ENCODE peak calls at places on chromosomes 7 and 10, in four cellular contexts. H is SK-N-SH, K is GM12878, B is HepG2. O is an unnamed sample.

GRCh38 chr10:29839826-29840515 is 205.2 kb upstream of the SVIL start:
- DNase-seq in K (no peak), H (no peak), B (no peak), O (no peak)

GRCh38 chr7:1663243-1663642 is 6.8 kb upstream of the ELFN1 start:
- DNase-seq in B (no peak), K (no peak), H (peak; percentile 43), O (no peak)

GRCh38 chr7:12174931-12175330 is 36.2 kb upstream of the TMEM106B start:
- DNase-seq in B (no peak), K (no peak), H (no peak), O (no peak)

GRCh38 chr7:99791667-99792356 is 7.8 kb upstream of the CYP3A4 start:
- DNase-seq in B (no peak), K (no peak), H (no peak), O (no peak)

GRCh38 chr10:119095648-119096047 is 8.3 kb upstream of the DENND10 start:
- DNase-seq in B (no peak), H (no peak), K (no peak), O (no peak)

GRCh38 chr10:48287417-48288391 is 13.2 kb upstream of the FRMPD2 start:
- DNase-seq in B (no peak), K (peak; percentile 87), H (peak; percentile 22), O (no peak)

GRCh38 chr7:14585232-14585631 is 317.3 kb downstream of the DGKB start:
- DNase-seq in K (no peak), H (no peak), B (no peak), O (no peak)

GRCh38 chr7:158444501-158445420 is 142.9 kb downstream of the PTPRN2 start:
- DNase-seq in B (no peak), H (peak; percentile 68), K (no peak), O (no peak)

GRCh38 chr10:59625842-59626522 is 83.7 kb downstream of the SLC16A9 start:
- DNase-seq in B (peak; percentile 51), H (peak; percentile 73), K (peak; percentile 35), O (peak; percentile 48)

GRCh38 chr10:48449501-48450232 is 143.2 kb downstream of the MAPK8 start:
- DNase-seq in B (no peak), H (no peak), K (no peak), O (no peak)

GRCh38 chr10:35058134-35058533 is 32.0 kb downstream of the CUL2 start:
- DNase-seq in K (peak; percentile 20), H (no peak), B (peak; percentile 3), O (no peak)

GRCh38 chr10:35564276-35564982 is 40.7 kb upstream of the GJD4 start:
- DNase-seq in K (no peak), B (no peak), H (no peak), O (no peak)

GRCh38 chr7:27175626-27176342 is 1.7 kb upstream of the HOXA10 start:
- DNase-seq in K (no peak), H (peak; percentile 56), B (no peak), O (no peak)

GRCh38 chr10:70477661-70478162 is 855 bp upstream of the PALD1 start:
- DNase-seq in B (peak; percentile 13), K (no peak), H (peak; percentile 68), O (peak; percentile 85)

GRCh38 chr7:29866490-29866930 is 60.2 kb downstream of the WIPF3 start:
- DNase-seq in K (no peak), B (no peak), H (no peak), O (no peak)

GRCh38 chr10:79380125-79380917 is 33.1 kb downstream of the PPIF start:
- DNase-seq in K (no peak), H (no peak), B (peak; percentile 92), O (no peak)

GRCh38 chr10:57014758-57015157 is 653.7 kb upstream of the ZWINT start:
- DNase-seq in H (no peak), B (no peak), K (no peak), O (no peak)

GRCh38 chr7:142549007-142549406 is 200.3 kb upstream of the PRSS1 start:
- DNase-seq in K (no peak), B (no peak), H (no peak), O (no peak)

GRCh38 chr7:91940171-91940570 is 491 bp upstream of the AKAP9 start:
- DNase-seq in K (no peak), H (peak; percentile 63), B (peak; percentile 14), O (no peak)

GRCh38 chr7:75531359-75531821 is 39.3 kb downstream of the SPDYE5 start:
- DNase-seq in H (no peak), B (peak; percentile 21), K (no peak), O (peak; percentile 50)

GRCh38 chr7:31110331-31111108 is 58.4 kb downstream of the ADCYAP1R1 start:
- DNase-seq in H (no peak), B (no peak), K (no peak), O (no peak)

GRCh38 chr7:140877249-140877524 is 47.5 kb downstream of the BRAF start:
- DNase-seq in H (no peak), B (no peak), K (no peak), O (no peak)

GRCh38 chr10:63208981-63209380 is 75.9 kb downstream of the NRBF2 start:
- DNase-seq in H (no peak), B (no peak), K (no peak), O (no peak)

GRCh38 chr10:101136007-101136707 is 5.1 kb downstream of the TLX1 start:
- DNase-seq in B (no peak), K (no peak), H (peak; percentile 23), O (peak; percentile 19)

GRCh38 chr10:100516847-100517246 is 2.8 kb downstream of the SEC31B start:
- DNase-seq in H (peak; percentile 36), B (peak; percentile 24), K (no peak), O (no peak)

GRCh38 chr10:78301891-78302738 is 268.5 kb downstream of the RPS24 start:
- DNase-seq in K (no peak), B (peak; percentile 6), H (no peak), O (no peak)

GRCh38 chr10:60536529-60537114 is 146.9 kb upstream of the ANK3 start:
- DNase-seq in H (no peak), K (no peak), B (no peak), O (peak; percentile 48)

GRCh38 chr10:72612203-72612826 is 13.6 kb downstream of the MICU1 start:
- DNase-seq in K (no peak), B (no peak), H (peak; percentile 46), O (no peak)

GRCh38 chr7:143308632-143309031 is 7.3 kb upstream of the CLCN1 start:
- DNase-seq in H (no peak), B (no peak), K (no peak), O (no peak)

GRCh38 chr7:80596933-80597517 is 41.4 kb upstream of the CD36 start:
- DNase-seq in H (no peak), B (no peak), K (no peak), O (no peak)

GRCh38 chr7:137343483-137343841 is at the start of gene PTN:
- DNase-seq in K (no peak), B (no peak), H (peak; percentile 58), O (no peak)

GRCh38 chr10:110408943-110409342 is 88.8 kb upstream of the DUSP5 start:
- DNase-seq in H (no peak), K (no peak), B (no peak), O (no peak)

GRCh38 chr7:133139350-133139749 is 57.5 kb upstream of the CHCHD3 start:
- DNase-seq in K (no peak), B (peak; percentile 52), H (no peak), O (peak; percentile 10)

GRCh38 chr10:47023237-47024045 is 112.2 kb downstream of the PTPN20 start:
- DNase-seq in H (no peak), K (no peak), B (no peak), O (no peak)

GRCh38 chr10:4824791-4825310 is 1.2 kb upstream of the AKR1E2 start:
- DNase-seq in K (no peak), H (no peak), B (no peak), O (no peak)

DNA sequence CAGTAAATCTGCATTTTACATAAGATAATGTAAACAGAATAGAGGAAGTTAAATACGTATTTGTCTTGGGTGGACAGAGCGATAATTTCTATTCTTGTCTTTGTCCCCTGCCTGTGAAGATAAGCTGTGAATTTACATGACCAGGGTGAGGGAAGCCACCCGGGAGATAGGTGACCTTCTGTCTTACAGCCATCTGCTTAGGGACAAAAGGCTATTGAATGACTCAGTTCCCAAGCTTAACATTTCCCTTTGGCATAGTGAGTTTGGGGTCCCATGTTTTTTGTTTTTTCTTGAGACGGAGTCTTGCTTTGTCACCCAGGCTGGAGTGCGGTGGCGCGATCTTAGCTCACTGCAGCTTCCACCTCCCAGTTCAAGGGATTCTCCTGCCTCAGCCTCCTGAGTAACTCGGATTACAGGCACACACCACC is 88.7 kb upstream of the KCTD7 start:
- DNase-seq in H (no peak), B (peak; percentile 43), K (no peak), O (no peak)
- TF ChIP-seq ZBTB33 in H (no peak), B (no peak), K (no peak), O (no peak)

DNA sequence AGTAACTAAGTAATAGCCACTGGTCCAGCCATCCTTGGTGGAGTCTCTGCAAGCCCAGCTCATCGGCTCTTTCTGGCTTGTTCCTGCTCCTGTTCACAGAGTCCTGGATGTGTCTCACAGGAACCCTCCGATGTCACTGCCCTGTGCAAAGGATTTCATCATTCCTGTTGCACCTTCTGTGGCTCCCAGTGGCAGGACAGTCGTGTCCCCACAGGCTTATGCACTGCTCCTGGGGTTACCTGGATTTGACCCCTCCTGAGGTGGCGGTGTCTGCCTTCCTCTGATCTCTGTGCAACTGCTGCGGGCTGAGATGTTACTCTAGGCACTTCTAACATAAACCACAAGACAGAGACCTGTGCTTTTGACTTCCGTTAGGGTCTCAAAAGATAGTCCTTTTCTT is 30.6 kb downstream of the APBB1IP start:
- DNase-seq in B (no peak), K (no peak), H (no peak), O (no peak)
- TF ChIP-seq ZBTB33 in B (no peak), K (no peak), H (no peak), O (no peak)

DNA sequence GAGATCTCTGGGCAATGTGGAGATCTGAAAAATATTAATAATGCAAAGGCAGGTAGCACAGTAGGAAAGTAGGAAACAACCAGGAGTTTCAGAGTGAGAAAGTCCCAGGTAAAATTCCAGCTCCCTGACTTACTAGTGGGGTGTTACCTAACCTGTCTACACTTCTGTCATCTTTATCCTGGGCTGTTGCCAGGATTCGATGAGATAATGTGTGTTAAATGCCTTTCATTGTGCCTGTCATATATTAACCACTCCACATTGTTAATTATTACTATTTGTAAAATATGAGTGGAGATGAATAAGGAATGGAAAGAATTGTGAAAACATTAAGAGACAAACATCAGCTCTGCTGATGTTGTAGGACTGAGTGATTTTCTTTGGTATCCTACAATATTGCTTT is 50.0 kb upstream of the FRMD4A start:
- DNase-seq in H (no peak), B (no peak), K (no peak), O (no peak)
- TF ChIP-seq ZBTB33 in H (no peak), B (no peak), K (no peak), O (no peak)

GRCh38 chr7:79298145-79298760 is 155.2 kb downstream of the MAGI2 start:
- DNase-seq in K (no peak), H (peak; percentile 55), B (peak; percentile 25), O (peak; percentile 28)
- TF ChIP-seq ZBTB33 in K (no peak), H (no peak), B (no peak), O (no peak)

GRCh38 chr10:17993361-17993760 is 41.6 kb downstream of the SLC39A12 start:
- DNase-seq in K (no peak), B (no peak), H (no peak), O (no peak)
- TF ChIP-seq ZBTB33 in K (no peak), B (no peak), H (no peak), O (no peak)